ENCODE peak calls at places on chromosomes 3 and 15, in nine cellular contexts. T is NCI-H146, M is GDM1, Y is iris pigment epithelial cell, A is suprapubic skin, W is kidney epithelial cell, R is right atrium auricular region, F is dermis blood vessel endothelial cell, O is Peyer's patch. B is an unnamed sample.

GRCh38 chr15:65827065-65827464 is 35.0 kb upstream of the DENND4A start:
- DNase-seq in T (no peak), M (no peak), Y (no peak), A (no peak), W (no peak), R (no peak), F (no peak), O (no peak), B (no peak)

GRCh38 chr15:25439456-25439836 is 622 bp upstream of the UBE3A start:
- DNase-seq in T (peak; percentile 21), M (no peak), Y (peak; percentile 23), A (no peak), W (no peak), R (no peak), F (peak; percentile 49), O (peak; percentile 17), B (peak; percentile 18)

GRCh38 chr15:88606437-88606794 is 14.7 kb upstream of the AEN start:
- DNase-seq in T (peak; percentile 79), M (no peak), Y (no peak), A (no peak), W (no peak), R (no peak), F (no peak), O (no peak), B (no peak)

GRCh38 chr15:51499379-51499976 is 123.1 kb downstream of the DMXL2 start:
- DNase-seq in T (peak; percentile 18), M (peak; percentile 9), Y (peak; percentile 66), A (no peak), W (no peak), R (no peak), F (peak; percentile 68), O (no peak), B (peak; percentile 52)

GRCh38 chr3:3686907-3687648 is 112.2 kb upstream of the LRRN1 start:
- DNase-seq in T (no peak), M (no peak), Y (no peak), A (no peak), W (no peak), R (no peak), F (no peak), O (no peak), B (no peak)

GRCh38 chr3:126538966-126539365 is 15.0 kb downstream of the CHST13 start:
- DNase-seq in T (no peak), M (no peak), Y (no peak), A (no peak), W (no peak), R (no peak), F (no peak), O (no peak), B (no peak)

GRCh38 chr3:63912768-63913588 is 795 bp upstream of the SCAANT1 start:
- DNase-seq in T (peak; percentile 31), M (no peak), Y (peak; percentile 54), A (peak; percentile 90), W (peak; percentile 12), R (peak; percentile 82), F (peak; percentile 67), O (peak; percentile 64), B (peak; percentile 60)

GRCh38 chr3:15206662-15207576 is 873 bp downstream of the CAPN7 start:
- DNase-seq in T (no peak), M (no peak), Y (peak; percentile 52), A (no peak), W (no peak), R (no peak), F (peak; percentile 59), O (peak; percentile 49), B (peak; percentile 33)

GRCh38 chr3:58526124-58526957 is 10.6 kb downstream of the ACOX2 start:
- DNase-seq in T (no peak), M (no peak), Y (peak; percentile 95), A (no peak), W (peak; percentile 76), R (peak; percentile 56), F (peak; percentile 88), O (no peak), B (peak; percentile 84)

GRCh38 chr15:84570164-84570692 is 30.6 kb upstream of the ZSCAN2 start:
- DNase-seq in T (no peak), M (peak; percentile 6), Y (peak; percentile 28), A (peak; percentile 86), W (no peak), R (no peak), F (peak; percentile 35), O (peak; percentile 64), B (peak; percentile 34)

GRCh38 chr3:185920168-185920567 is 17.6 kb downstream of the TRA2B start:
- DNase-seq in T (no peak), M (no peak), Y (no peak), A (no peak), W (no peak), R (no peak), F (no peak), O (no peak), B (no peak)

GRCh38 chr3:156739976-156740375 is 65.6 kb downstream of the TIPARP start:
- DNase-seq in T (no peak), M (no peak), Y (no peak), A (no peak), W (no peak), R (no peak), F (no peak), O (no peak), B (no peak)

GRCh38 chr3:9278085-9278484 is 28.6 kb upstream of the SRGAP3 start:
- DNase-seq in T (no peak), M (no peak), Y (no peak), A (no peak), W (no peak), R (no peak), F (no peak), O (no peak), B (no peak)

B was measured in RWPE1.